ENCODE peak calls at places on chromosomes 5 and 9, in five cellular contexts. One of them, this sample, is unnamed.

GRCh38 chr9:3243676-3244075 is 282.1 kb downstream of the RFX3 start:
- DNase-seq in fibroblast of lung: no peak
- DNase-seq in H9: no peak
- DNase-seq in SK-N-SH: no peak
- DNase-seq in neural progenitor cell: no peak
- DNase-seq in this sample: no peak

GRCh38 chr9:2286306-2286705 is 271.2 kb downstream of the SMARCA2 start:
- DNase-seq in SK-N-SH: no peak
- DNase-seq in neural progenitor cell: no peak
- DNase-seq in H9: no peak
- DNase-seq in fibroblast of lung: no peak
- DNase-seq in this sample: no peak

GRCh38 chr5:52579391-52579790 is 208.3 kb upstream of the ITGA1 start:
- DNase-seq in neural progenitor cell: no peak
- DNase-seq in H9: no peak
- DNase-seq in fibroblast of lung: no peak
- DNase-seq in SK-N-SH: no peak
- DNase-seq in this sample: no peak

GRCh38 chr5:32390819-32391591 is 53.5 kb downstream of the ZFR start:
- DNase-seq in H9: no peak
- DNase-seq in SK-N-SH: no peak
- DNase-seq in neural progenitor cell: no peak
- DNase-seq in fibroblast of lung: peak; percentile 89
- DNase-seq in this sample: no peak

GRCh38 chr9:134630861-134631260 is 10.7 kb upstream of the COL5A1 start:
- DNase-seq in fibroblast of lung: no peak
- DNase-seq in neural progenitor cell: no peak
- DNase-seq in H9: peak; percentile 6
- DNase-seq in SK-N-SH: no peak
- DNase-seq in this sample: no peak

GRCh38 chr9:34638138-34638445 is 505 bp upstream of the SIGMAR1 start:
- DNase-seq in H9: no peak
- DNase-seq in fibroblast of lung: no peak
- DNase-seq in SK-N-SH: no peak
- DNase-seq in neural progenitor cell: no peak
- DNase-seq in this sample: no peak

GRCh38 chr5:145978672-145979071 is 42.3 kb downstream of the SH3RF2 start:
- DNase-seq in SK-N-SH: no peak
- DNase-seq in fibroblast of lung: peak; percentile 38
- DNase-seq in neural progenitor cell: no peak
- DNase-seq in H9: no peak
- DNase-seq in this sample: no peak

GRCh38 chr9:120770923-120771322 is 22.3 kb downstream of the FBXW2 start:
- DNase-seq in neural progenitor cell: no peak
- DNase-seq in SK-N-SH: no peak
- DNase-seq in H9: no peak
- DNase-seq in fibroblast of lung: no peak
- DNase-seq in this sample: no peak

GRCh38 chr9:117092582-117092981 is 322.3 kb downstream of the ASTN2 start:
- DNase-seq in SK-N-SH: no peak
- DNase-seq in fibroblast of lung: peak; percentile 42
- DNase-seq in H9: no peak
- DNase-seq in neural progenitor cell: no peak
- DNase-seq in this sample: no peak

GRCh38 chr5:73292816-73293459 is 119.9 kb downstream of the TMEM174 start:
- DNase-seq in SK-N-SH: no peak
- DNase-seq in H9: no peak
- DNase-seq in fibroblast of lung: no peak
- DNase-seq in neural progenitor cell: no peak
- DNase-seq in this sample: no peak

GRCh38 chr5:50958852-50959457 is 292.5 kb downstream of the PARP8 start:
- DNase-seq in SK-N-SH: peak; percentile 59
- DNase-seq in H9: no peak
- DNase-seq in neural progenitor cell: peak; percentile 54
- DNase-seq in fibroblast of lung: peak; percentile 19
- DNase-seq in this sample: peak; percentile 39

GRCh38 chr5:179882338-179882737 is 23.7 kb upstream of the MRNIP start:
- DNase-seq in SK-N-SH: no peak
- DNase-seq in neural progenitor cell: no peak
- DNase-seq in H9: no peak
- DNase-seq in fibroblast of lung: no peak
- DNase-seq in this sample: no peak

GRCh38 chr5:179879003-179879689 is 20.5 kb upstream of the MRNIP start:
- DNase-seq in H9: no peak
- DNase-seq in SK-N-SH: no peak
- DNase-seq in neural progenitor cell: no peak
- DNase-seq in fibroblast of lung: no peak
- DNase-seq in this sample: no peak

GRCh38 chr5:179880066-179880650 is 21.5 kb upstream of the MRNIP start:
- DNase-seq in fibroblast of lung: no peak
- DNase-seq in neural progenitor cell: no peak
- DNase-seq in SK-N-SH: no peak
- DNase-seq in H9: no peak
- DNase-seq in this sample: no peak

GRCh38 chr5:179879690-179880010 is 21.0 kb upstream of the MRNIP start:
- DNase-seq in SK-N-SH: peak; percentile 22
- DNase-seq in fibroblast of lung: no peak
- DNase-seq in H9: no peak
- DNase-seq in neural progenitor cell: no peak
- DNase-seq in this sample: no peak

DNA sequence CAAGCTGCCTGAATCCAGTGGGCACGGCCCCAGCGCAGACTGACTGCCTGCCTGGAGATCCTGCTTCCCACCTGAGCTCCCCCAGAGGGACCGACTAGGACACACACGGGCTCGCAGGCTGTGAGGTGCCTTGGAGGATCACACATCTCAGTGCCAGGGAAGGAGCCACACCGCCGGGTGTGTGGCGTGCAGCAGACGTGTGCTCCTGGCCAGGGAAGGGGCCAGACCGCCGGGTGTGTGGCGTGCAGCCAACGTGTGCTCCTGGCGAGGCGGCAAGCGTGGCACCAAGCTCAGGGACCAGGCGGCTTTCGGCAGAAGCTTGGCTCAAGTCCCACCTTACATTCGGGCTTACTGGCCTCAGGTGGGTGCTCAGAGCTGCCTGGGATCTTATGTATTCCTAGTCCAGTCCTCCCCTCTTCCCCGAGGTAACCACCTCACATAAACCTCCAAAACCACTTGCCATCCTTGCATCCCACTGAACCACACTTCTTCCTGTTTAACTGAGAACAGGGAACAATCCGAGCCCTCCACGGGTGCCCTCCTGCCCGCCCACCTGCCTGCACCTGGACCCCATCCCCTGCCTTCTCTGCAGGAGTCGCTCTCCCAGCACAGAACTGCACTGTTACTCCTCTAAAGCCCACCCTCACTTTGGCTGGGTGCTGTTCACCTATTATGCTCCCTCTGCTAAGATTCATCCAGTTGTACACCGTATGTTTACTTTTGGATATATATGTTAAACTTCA is 22.4 kb upstream of the MRNIP start:
- DNase-seq in H9: no peak
- DNase-seq in fibroblast of lung: no peak
- DNase-seq in neural progenitor cell: no peak
- DNase-seq in SK-N-SH: no peak
- DNase-seq in this sample: no peak
- H3K4me2 ChIP-seq in H9: no peak overlapping the region
- H3K4me2 ChIP-seq in fibroblast of lung: no peak overlapping the region
- H3K4me2 ChIP-seq in neural progenitor cell: no peak overlapping the region
- H3K4me2 ChIP-seq in SK-N-SH: no peak overlapping the region
- H3K4me2 ChIP-seq in this sample: no peak overlapping the region

GRCh38 chr5:143016777-143017374 is 246.7 kb downstream of the ARHGAP26 start:
- DNase-seq in SK-N-SH: peak; percentile 30
- DNase-seq in H9: no peak
- DNase-seq in neural progenitor cell: peak; percentile 55
- DNase-seq in fibroblast of lung: peak; percentile 61
- DNase-seq in this sample: peak; percentile 67
- TF ChIP-seq CTCF in SK-N-SH: peak; percentile 65
- TF ChIP-seq CTCF in H9: peak; percentile 76
- TF ChIP-seq CTCF in neural progenitor cell: peak; percentile 65
- TF ChIP-seq CTCF in fibroblast of lung: peak; percentile 69
- TF ChIP-seq CTCF in this sample: peak; percentile 63

GRCh38 chr5:122963305-122963704 is 73.2 kb downstream of the PPIC start:
- DNase-seq in SK-N-SH: no peak
- DNase-seq in fibroblast of lung: no peak
- DNase-seq in H9: no peak
- DNase-seq in neural progenitor cell: no peak
- DNase-seq in this sample: no peak
- H3K9ac ChIP-seq in SK-N-SH: no peak overlapping the region
- H3K9ac ChIP-seq in fibroblast of lung: no peak overlapping the region
- H3K9ac ChIP-seq in H9: no peak overlapping the region
- H3K9ac ChIP-seq in neural progenitor cell: no peak overlapping the region
- H3K9ac ChIP-seq in this sample: no peak overlapping the region

DNA sequence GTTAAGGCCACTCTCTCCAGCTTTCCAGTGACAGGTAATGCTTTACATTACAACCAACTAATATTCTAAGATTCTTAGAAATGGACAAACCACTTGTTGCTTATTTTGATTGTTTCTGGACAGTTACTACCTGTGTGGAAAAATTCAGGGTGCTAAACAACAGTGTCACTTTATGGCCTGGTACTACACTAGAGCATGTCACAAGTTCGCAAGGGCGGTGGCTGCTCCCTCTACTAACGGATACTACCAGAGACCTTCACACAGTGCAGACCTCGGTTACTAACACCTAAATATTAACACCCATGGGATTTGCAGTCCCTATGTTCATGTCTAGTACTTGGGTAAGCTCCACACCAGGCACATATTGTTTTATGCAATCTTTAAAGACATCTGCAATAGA is 13.4 kb downstream of the HMGXB3 start:
- DNase-seq in H9: no peak
- DNase-seq in neural progenitor cell: no peak
- DNase-seq in fibroblast of lung: no peak
- DNase-seq in SK-N-SH: no peak
- DNase-seq in this sample: no peak
- H3K4me2 ChIP-seq in H9: no peak overlapping the region
- H3K4me2 ChIP-seq in neural progenitor cell: no peak overlapping the region
- H3K4me2 ChIP-seq in fibroblast of lung: no peak overlapping the region
- H3K4me2 ChIP-seq in SK-N-SH: no peak overlapping the region
- H3K4me2 ChIP-seq in this sample: no peak overlapping the region

DNA sequence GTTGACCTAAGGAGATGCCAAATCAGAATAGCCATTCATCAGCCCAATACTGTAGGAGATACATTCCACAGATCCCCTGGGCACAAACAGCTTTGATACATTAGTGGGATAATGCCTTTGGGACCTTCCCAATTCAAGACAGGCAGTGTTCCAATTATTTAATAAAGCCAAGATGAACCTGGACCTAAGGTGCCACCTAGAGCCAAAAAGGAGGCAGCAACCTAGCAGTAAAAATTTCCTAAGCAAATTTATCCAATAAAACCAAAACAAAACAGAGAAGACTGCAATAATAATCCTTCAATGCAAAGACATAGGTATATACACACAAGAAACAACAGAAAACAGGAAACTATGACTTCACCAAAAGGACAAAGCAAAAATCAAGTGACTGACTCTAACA is 253.0 kb downstream of the HINT1 start:
- DNase-seq in fibroblast of lung: no peak
- DNase-seq in neural progenitor cell: peak; percentile 9
- DNase-seq in H9: no peak
- DNase-seq in SK-N-SH: no peak
- DNase-seq in this sample: no peak
- TF ChIP-seq CTCF in fibroblast of lung: no peak
- TF ChIP-seq CTCF in neural progenitor cell: peak; percentile 48
- TF ChIP-seq CTCF in H9: peak; percentile 59
- TF ChIP-seq CTCF in SK-N-SH: no peak
- TF ChIP-seq CTCF in this sample: no peak

DNA sequence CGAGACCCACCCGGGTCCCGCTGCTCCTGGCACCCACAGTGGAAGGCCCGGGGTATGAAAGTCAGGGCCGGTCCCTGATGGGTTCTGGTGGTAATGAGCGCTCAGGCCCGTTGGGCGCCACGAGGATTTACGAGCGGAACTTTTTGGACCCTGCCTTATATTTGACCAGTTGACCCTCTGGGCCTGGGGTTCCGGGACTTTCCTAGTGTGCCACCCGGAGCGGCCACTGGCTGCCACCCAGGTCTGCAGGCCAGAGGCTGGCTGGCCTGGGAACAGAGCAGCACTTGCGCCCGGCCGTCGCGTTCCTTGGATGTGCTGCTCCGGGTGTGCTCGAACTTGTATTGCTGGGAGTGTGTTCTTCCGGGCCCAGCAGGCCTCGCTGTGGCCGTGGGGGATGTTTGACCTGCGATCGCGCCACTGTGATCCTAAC is 1.0 kb downstream of the F2RL1 start:
- DNase-seq in fibroblast of lung: peak; percentile 18
- DNase-seq in H9: no peak
- DNase-seq in SK-N-SH: no peak
- DNase-seq in neural progenitor cell: peak; percentile 21
- DNase-seq in this sample: no peak
- H3K9ac ChIP-seq in fibroblast of lung: peak overlapping the region; percentile 58
- H3K9ac ChIP-seq in H9: peak overlapping the region; percentile 3
- H3K9ac ChIP-seq in SK-N-SH: peak overlapping the region; percentile 78
- H3K9ac ChIP-seq in neural progenitor cell: no peak overlapping the region
- H3K9ac ChIP-seq in this sample: peak overlapping the region; percentile 88

DNA sequence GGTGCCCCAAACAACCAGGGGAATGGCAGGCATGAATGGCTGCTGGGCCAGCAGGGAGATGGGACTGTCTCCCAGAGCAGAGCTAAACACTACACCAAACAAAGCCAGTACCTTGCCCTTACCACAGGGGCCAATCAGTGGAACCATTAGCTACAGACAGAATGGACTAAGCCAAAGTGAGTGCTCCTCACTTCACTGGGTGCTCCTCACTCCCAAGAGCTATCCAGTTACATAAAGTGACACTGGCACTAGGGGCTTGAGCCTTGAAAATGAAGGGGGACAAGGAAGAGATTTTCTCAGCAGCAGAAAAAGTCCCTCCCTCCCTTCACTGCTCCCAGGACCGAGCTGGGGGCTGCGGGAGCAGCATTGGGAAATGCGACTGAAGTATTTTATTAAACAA is 110.9 kb upstream of the SHB start:
- DNase-seq in SK-N-SH: no peak
- DNase-seq in fibroblast of lung: no peak
- DNase-seq in H9: no peak
- DNase-seq in neural progenitor cell: no peak
- DNase-seq in this sample: no peak
- H3K4me2 ChIP-seq in SK-N-SH: no peak overlapping the region
- H3K4me2 ChIP-seq in fibroblast of lung: no peak overlapping the region
- H3K4me2 ChIP-seq in H9: no peak overlapping the region
- H3K4me2 ChIP-seq in neural progenitor cell: no peak overlapping the region
- H3K4me2 ChIP-seq in this sample: no peak overlapping the region

GRCh38 chr5:68332546-68332945 is 117.0 kb downstream of the PIK3R1 start:
- DNase-seq in neural progenitor cell: no peak
- DNase-seq in fibroblast of lung: no peak
- DNase-seq in SK-N-SH: no peak
- DNase-seq in H9: no peak
- DNase-seq in this sample: peak; percentile 70

GRCh38 chr5:68336200-68336599 is 120.6 kb downstream of the PIK3R1 start:
- DNase-seq in neural progenitor cell: no peak
- DNase-seq in H9: no peak
- DNase-seq in fibroblast of lung: no peak
- DNase-seq in SK-N-SH: no peak
- DNase-seq in this sample: no peak

GRCh38 chr5:68335075-68335474 is 119.5 kb downstream of the PIK3R1 start:
- DNase-seq in H9: no peak
- DNase-seq in SK-N-SH: no peak
- DNase-seq in fibroblast of lung: no peak
- DNase-seq in neural progenitor cell: no peak
- DNase-seq in this sample: no peak

GRCh38 chr5:68334550-68334880 is 119.0 kb downstream of the PIK3R1 start:
- DNase-seq in fibroblast of lung: no peak
- DNase-seq in SK-N-SH: no peak
- DNase-seq in H9: no peak
- DNase-seq in neural progenitor cell: no peak
- DNase-seq in this sample: no peak

GRCh38 chr5:68333649-68334549 is 118.3 kb downstream of the PIK3R1 start:
- DNase-seq in neural progenitor cell: no peak
- DNase-seq in H9: no peak
- DNase-seq in fibroblast of lung: peak; percentile 95
- DNase-seq in SK-N-SH: no peak
- DNase-seq in this sample: peak; percentile 60
- TF ChIP-seq CTCF in neural progenitor cell: no peak
- TF ChIP-seq CTCF in H9: no peak
- TF ChIP-seq CTCF in fibroblast of lung: peak; percentile 39
- TF ChIP-seq CTCF in SK-N-SH: peak; percentile 57
- TF ChIP-seq CTCF in this sample: no peak

This sample was measured in endothelial cell of umbilical vein.